ENCODE peak calls at places on chromosome 6, in ten cellular contexts. J is stimulated activated CD8-positive, alpha-beta memory T cell treated with anti-CD3 and anti-CD28 coated beads, Interleukin-4, amount 100 ng/mL, for 24 hours; I is A673; B is nephron progenitor cell; X is foreskin fibroblast; O is GM12865; K is nucleus accumbens; D is NCI-H187; L is Kasumi-1; Y is ovary. T is an unnamed sample.

GRCh38 chr6:35717449-35718353 is 19.1 kb upstream of the ARMC12 start:
- DNase-seq in J (no peak), I (no peak), B (no peak), X (no peak), O (no peak), K (no peak), D (no peak), L (peak; percentile 40), Y (peak; percentile 17), T (no peak)

GRCh38 chr6:40848038-40848437 is 191.0 kb downstream of the UNC5CL start:
- DNase-seq in J (no peak), I (no peak), B (no peak), X (peak; percentile 23), O (no peak), K (no peak), D (no peak), L (no peak), Y (no peak), T (no peak)

GRCh38 chr6:67888886-67889681 is 746.0 kb upstream of the ADGRB3 start:
- DNase-seq in J (no peak), I (no peak), B (no peak), X (no peak), O (peak; percentile 4), K (no peak), D (no peak), L (peak; percentile 99), Y (no peak), T (no peak)

GRCh38 chr6:157755032-157755751 is 67.9 kb upstream of the SNX9 start:
- DNase-seq in J (no peak), I (no peak), B (no peak), X (peak; percentile 77), O (no peak), K (no peak), D (no peak), L (no peak), Y (no peak), T (no peak)

GRCh38 chr6:67064323-67064722 is 1357.3 kb upstream of the EYS start:
- DNase-seq in J (no peak), I (no peak), B (no peak), X (no peak), O (no peak), K (no peak), D (no peak), L (no peak), Y (no peak), T (no peak)

GRCh38 chr6:142378138-142378875 is 76.5 kb downstream of the ADGRG6 start:
- DNase-seq in J (no peak), I (peak; percentile 95), B (no peak), X (peak; percentile 66), O (no peak), K (no peak), D (peak; percentile 54), L (peak; percentile 86), Y (no peak), T (no peak)

GRCh38 chr6:39043776-39044175 is 4.8 kb upstream of the GLP1R start:
- DNase-seq in J (no peak), I (no peak), B (no peak), X (no peak), O (no peak), K (no peak), D (no peak), L (no peak), Y (no peak), T (no peak)

GRCh38 chr6:64224819-64225218 is 589.2 kb downstream of the PHF3 start:
- DNase-seq in J (no peak), I (peak; percentile 12), B (no peak), X (no peak), O (no peak), K (no peak), D (no peak), L (no peak), Y (no peak), T (no peak)

GRCh38 chr6:105886812-105887513 is 199.2 kb upstream of the PRDM1 start:
- DNase-seq in J (no peak), I (no peak), B (no peak), X (peak; percentile 64), O (no peak), K (no peak), D (no peak), L (no peak), Y (no peak), T (no peak)

GRCh38 chr6:138965291-138965874 is 22.7 kb downstream of the REPS1 start:
- DNase-seq in J (no peak), I (no peak), B (no peak), X (no peak), O (no peak), K (no peak), D (no peak), L (no peak), Y (no peak), T (no peak)

GRCh38 chr6:107061125-107062020 is 33.4 kb downstream of the MTRES1 start:
- DNase-seq in J (no peak), I (no peak), B (no peak), X (peak; percentile 24), O (peak; percentile 70), K (no peak), D (no peak), L (no peak), Y (no peak), T (no peak)

GRCh38 chr6:95133578-95133977 is 443.8 kb upstream of the MANEA start:
- DNase-seq in J (no peak), I (peak; percentile 36), B (no peak), X (no peak), O (peak; percentile 1), K (no peak), D (no peak), L (no peak), Y (no peak), T (no peak)

GRCh38 chr6:68326762-68327161 is 308.3 kb upstream of the ADGRB3 start:
- DNase-seq in J (no peak), I (no peak), B (peak; percentile 11), X (no peak), O (no peak), K (no peak), D (no peak), L (no peak), Y (no peak), T (no peak)

GRCh38 chr6:113596907-113597583 is 260.1 kb upstream of the MARCKS start:
- DNase-seq in J (no peak), I (no peak), B (peak; percentile 15), X (peak; percentile 84), O (peak; percentile 35), K (no peak), D (no peak), L (no peak), Y (no peak), T (no peak)

GRCh38 chr6:45704056-45704790 is 311.4 kb downstream of the CLIC5 start:
- DNase-seq in J (no peak), I (no peak), B (no peak), X (peak; percentile 49), O (no peak), K (no peak), D (no peak), L (no peak), Y (no peak), T (no peak)

GRCh38 chr6:166567107-166567506 is 19.4 kb downstream of the RAMACL start:
- DNase-seq in J (no peak), I (peak; percentile 12), B (no peak), X (peak; percentile 99), O (no peak), K (no peak), D (no peak), L (no peak), Y (no peak), T (peak; percentile 74)

GRCh38 chr6:29941916-29942274 is 437 bp upstream of the HLA-A start:
- DNase-seq in J (no peak), I (no peak), B (no peak), X (no peak), O (no peak), K (no peak), D (no peak), L (no peak), Y (no peak), T (no peak)

GRCh38 chr6:111841822-111842221 is 31.4 kb downstream of the FYN start:
- DNase-seq in J (no peak), I (no peak), B (no peak), X (no peak), O (peak; percentile 76), K (no peak), D (no peak), L (peak; percentile 68), Y (no peak), T (no peak)

GRCh38 chr6:169969372-169970099 is 218.1 kb downstream of the ERMARD start:
- DNase-seq in J (no peak), I (no peak), B (no peak), X (no peak), O (no peak), K (no peak), D (no peak), L (no peak), Y (peak; percentile 12), T (peak; percentile 82)

GRCh38 chr6:166997768-166998255 is 1.4 kb upstream of the CEP43 start:
- DNase-seq in J (peak; percentile 15), I (peak; percentile 60), B (no peak), X (peak; percentile 87), O (peak; percentile 83), K (peak; percentile 13), D (no peak), L (peak; percentile 82), Y (peak; percentile 27), T (no peak)

GRCh38 chr6:114810468-114810867 is 467.6 kb upstream of the HS3ST5 start:
- DNase-seq in J (no peak), I (no peak), B (no peak), X (no peak), O (no peak), K (no peak), D (no peak), L (no peak), Y (no peak), T (no peak)

GRCh38 chr6:156774872-156775405 is 2.2 kb upstream of the ARID1B start:
- DNase-seq in J (no peak), I (peak; percentile 37), B (no peak), X (no peak), O (no peak), K (no peak), D (no peak), L (no peak), Y (no peak), T (no peak)

GRCh38 chr6:149888659-149889058 is 9.3 kb downstream of the RAET1E start:
- DNase-seq in J (no peak), I (no peak), B (no peak), X (peak; percentile 71), O (no peak), K (no peak), D (peak; percentile 23), L (no peak), Y (no peak), T (no peak)

GRCh38 chr6:119620846-119621570 is 271.4 kb upstream of the MAN1A1 start:
- DNase-seq in J (no peak), I (no peak), B (no peak), X (peak; percentile 84), O (no peak), K (no peak), D (no peak), L (no peak), Y (no peak), T (no peak)

GRCh38 chr6:33144373-33144772 is 47.9 kb downstream of the COL11A2 start:
- DNase-seq in J (no peak), I (peak; percentile 86), B (no peak), X (peak; percentile 13), O (no peak), K (no peak), D (no peak), L (peak; percentile 44), Y (no peak), T (no peak)

GRCh38 chr6:56986611-56987010 is 31.7 kb downstream of the BEND6 start:
- DNase-seq in J (no peak), I (no peak), B (no peak), X (no peak), O (no peak), K (no peak), D (no peak), L (no peak), Y (no peak), T (no peak)

GRCh38 chr6:125230674-125231073 is 71.1 kb downstream of the HDDC2 start:
- DNase-seq in J (no peak), I (no peak), B (no peak), X (no peak), O (no peak), K (no peak), D (no peak), L (no peak), Y (no peak), T (no peak)

T was measured in mesenteric fat pad.